ENCODE peak calls at places on chromosomes 5 and 9, in five cellular contexts. K, I, L, G and E are unnamed samples.

GRCh38 chr5:76958976-76959767 is 6.3 kb downstream of the CRHBP start:
- DNase-seq in G (peak), L (peak), I (no peak), K (no peak), E (peak)

GRCh38 chr5:60473654-60474053 is 226.3 kb downstream of the DEPDC1B start:
- DNase-seq in G (peak), L (no peak), I (no peak), K (no peak), E (no peak)

GRCh38 chr5:126846344-126846743 is 69.4 kb downstream of the LMNB1 start:
- DNase-seq in G (no peak), K (no peak), I (no peak), L (peak), E (no peak)

GRCh38 chr5:54013556-54014157 is 296.7 kb downstream of the ARL15 start:
- DNase-seq in I (no peak), G (peak), K (no peak), L (peak), E (peak)

GRCh38 chr5:415928-416635 is 26.9 kb upstream of the EXOC3 start:
- DNase-seq in I (no peak), G (no peak), L (no peak), K (no peak), E (no peak)

GRCh38 chr5:14557203-14557725 is 24.3 kb upstream of the OTULINL start:
- DNase-seq in G (no peak), L (no peak), I (no peak), K (no peak), E (peak)

GRCh38 chr9:78010419-78010818 is 21.2 kb downstream of the GNAQ start:
- DNase-seq in K (no peak), L (no peak), I (no peak), G (no peak), E (no peak)

GRCh38 chr5:73312146-73312871 is 136.3 kb downstream of the FOXD1 start:
- DNase-seq in I (no peak), G (peak), L (peak), K (no peak), E (peak)

GRCh38 chr5:943874-944620 is 51.4 kb downstream of the TRIP13 start:
- DNase-seq in G (peak), L (no peak), I (no peak), K (no peak), E (no peak)

GRCh38 chr5:56601641-56602071 is 213.7 kb upstream of the MAP3K1 start:
- DNase-seq in I (no peak), G (peak), K (peak), L (peak), E (peak)

GRCh38 chr5:169805527-169805934 is 168.5 kb downstream of the DOCK2 start:
- DNase-seq in G (no peak), L (peak), K (no peak), I (no peak), E (no peak)

GRCh38 chr5:61598140-61598539 is 266.1 kb downstream of the ZSWIM6 start:
- DNase-seq in K (no peak), I (no peak), L (no peak), G (no peak), E (no peak)

GRCh38 chr9:132651259-132651658 is 18.5 kb downstream of the DDX31 start:
- DNase-seq in L (peak), K (no peak), I (no peak), G (no peak), E (peak)

GRCh38 chr9:2657427-2657826 is 35.8 kb downstream of the VLDLR start:
- DNase-seq in G (no peak), K (no peak), I (no peak), L (no peak), E (no peak)

GRCh38 chr9:84779892-84780291 is 110.4 kb downstream of the NTRK2 start:
- DNase-seq in I (no peak), G (no peak), L (no peak), K (no peak), E (no peak)

GRCh38 chr5:90590170-90590569 is 31.6 kb downstream of the ADGRV1 start:
- DNase-seq in K (no peak), G (no peak), I (no peak), L (no peak), E (no peak)

GRCh38 chr5:151811593-151812321 is 40.0 kb downstream of the G3BP1 start:
- DNase-seq in K (no peak), I (no peak), G (no peak), L (peak), E (peak)

GRCh38 chr9:124812401-124813016 is 35.6 kb downstream of the OLFML2A start:
- DNase-seq in L (peak), K (peak), G (peak), I (no peak), E (peak)

GRCh38 chr5:136062563-136063274 is 33.9 kb downstream of the TGFBI start:
- DNase-seq in K (no peak), I (no peak), L (peak), G (peak), E (peak)

GRCh38 chr5:133365326-133365725 is 247.0 kb downstream of the FSTL4 start:
- DNase-seq in K (peak), I (peak), L (no peak), G (peak), E (no peak)

GRCh38 chr9:68975644-68976043 is 38.3 kb downstream of the PRKACG start:
- DNase-seq in I (no peak), L (no peak), G (no peak), K (no peak), E (no peak)

GRCh38 chr9:2418619-2419018 is 203.0 kb upstream of the VLDLR start:
- DNase-seq in K (no peak), L (peak), I (no peak), G (peak), E (peak)

GRCh38 chr5:109597893-109598292 is 91.8 kb upstream of the MAN2A1 start:
- DNase-seq in K (no peak), I (no peak), L (no peak), G (no peak), E (no peak)

GRCh38 chr5:401216-402034 is 41.6 kb upstream of the EXOC3 start:
- DNase-seq in G (no peak), I (no peak), L (no peak), K (no peak), E (no peak)

GRCh38 chr9:91060520-91061343 is 259.1 kb downstream of the SYK start:
- DNase-seq in G (no peak), K (no peak), I (peak), L (peak), E (peak)

GRCh38 chr9:84846501-84847323 is 177.2 kb downstream of the NTRK2 start:
- DNase-seq in I (no peak), K (no peak), L (no peak), G (no peak), E (no peak)

GRCh38 chr5:78647411-78647818 is 1.2 kb downstream of the LHFPL2 start:
- DNase-seq in L (peak), G (peak), K (no peak), I (no peak), E (peak)

GRCh38 chr5:78648359-78649219 is at the start of gene LHFPL2:
- DNase-seq in G (peak), K (peak), L (peak), I (peak), E (peak)

GRCh38 chr5:78649220-78649700 is 688 bp upstream of the LHFPL2 start:
- DNase-seq in I (no peak), K (no peak), G (peak), L (no peak), E (peak)

GRCh38 chr5:78649816-78650561 is 1.4 kb upstream of the LHFPL2 start:
- DNase-seq in L (peak), I (peak), G (peak), K (no peak), E (peak)

DNA sequence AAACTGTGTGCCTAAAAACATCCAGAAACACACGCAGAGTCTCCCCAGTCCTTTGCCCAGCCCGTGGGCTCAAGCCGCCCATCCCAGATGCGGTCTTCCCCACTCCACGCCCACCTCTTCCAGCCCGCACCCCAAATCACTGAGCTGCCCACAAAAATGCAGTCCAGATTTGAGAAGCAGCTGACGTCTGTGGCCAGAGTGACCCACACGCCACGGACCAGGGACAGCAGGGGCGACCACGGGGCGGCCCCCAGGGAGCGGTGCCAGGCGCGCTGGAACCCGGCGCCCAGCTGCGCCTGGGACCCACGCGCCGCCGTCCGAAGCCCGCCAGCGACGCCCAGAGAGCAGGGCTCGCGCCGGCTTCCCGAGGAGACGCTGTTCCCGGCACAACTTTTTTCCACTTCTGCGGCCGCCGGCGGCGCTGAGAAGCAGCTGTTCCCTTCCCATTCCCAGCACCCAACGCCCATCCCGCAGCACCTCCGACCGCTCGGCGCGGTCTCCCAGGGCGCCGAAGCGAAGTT is 674 bp downstream of the LHFPL2 start:
- DNase-seq in I (no peak), G (peak), K (no peak), L (peak), E (peak)
- H2BK120ac ChIP-seq in I (peak), G (peak), K (no peak), L (peak), E (peak)

GRCh38 chr9:104700306-104700705 is 6.0 kb downstream of the OR13D1 start:
- DNase-seq in L (no peak), G (no peak), I (no peak), K (no peak), E (no peak)
- H2AK5ac ChIP-seq in L (no peak), G (no peak), I (no peak), K (no peak), E (no peak)

GRCh38 chr5:177513500-177513899 is 3.3 kb downstream of the DDX41 start:
- DNase-seq in L (no peak), K (no peak), I (no peak), G (no peak), E (no peak)

GRCh38 chr5:177516601-177517568 is at the start of gene DDX41:
- DNase-seq in L (peak), G (peak), K (peak), I (peak), E (peak)

GRCh38 chr5:177515580-177515979 is 1.2 kb downstream of the DDX41 start:
- DNase-seq in I (no peak), L (no peak), G (no peak), K (no peak), E (no peak)

GRCh38 chr5:177512736-177513380 is 3.2 kb upstream of the DOK3 start:
- DNase-seq in L (no peak), K (no peak), G (no peak), I (no peak), E (no peak)

DNA sequence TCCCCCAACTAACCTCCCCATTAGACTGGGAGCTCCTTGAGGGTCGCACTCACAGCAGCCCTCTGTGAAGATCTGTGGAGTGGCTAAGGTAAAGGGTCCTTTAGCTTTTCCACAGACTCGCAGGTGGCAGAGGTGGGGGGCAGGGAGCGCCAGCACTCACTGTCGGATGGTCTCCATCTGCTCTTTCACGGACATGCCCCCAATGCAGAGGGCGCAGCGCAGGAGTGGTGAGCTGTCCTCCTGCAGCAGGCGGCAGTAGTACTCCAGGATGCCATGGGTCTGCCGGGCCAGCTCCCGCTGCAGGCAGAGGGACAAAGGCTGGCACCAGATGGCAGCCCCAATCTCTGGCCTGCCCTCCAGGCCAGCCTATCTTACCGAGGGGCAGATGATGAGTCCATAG is 2.2 kb downstream of the DDX41 start:
- DNase-seq in L (no peak), G (no peak), I (no peak), K (no peak), E (no peak)
- H3K9ac ChIP-seq in L (no peak), G (no peak), I (no peak), K (no peak), E (peak)

GRCh38 chr5:124658867-124659557 is 87.4 kb downstream of the ZNF608 start:
- DNase-seq in I (no peak), G (peak), K (no peak), L (no peak), E (no peak)

GRCh38 chr5:124662261-124662781 is 84.1 kb downstream of the ZNF608 start:
- DNase-seq in G (peak), I (no peak), K (peak), L (no peak), E (no peak)

GRCh38 chr5:124661317-124662141 is 84.9 kb downstream of the ZNF608 start:
- DNase-seq in G (peak), L (peak), I (no peak), K (peak), E (peak)

GRCh38 chr5:124659798-124660197 is 86.6 kb downstream of the ZNF608 start:
- DNase-seq in K (no peak), G (no peak), I (no peak), L (no peak), E (no peak)

GRCh38 chr5:124660229-124661093 is 86.0 kb downstream of the ZNF608 start:
- DNase-seq in G (peak), L (no peak), I (no peak), K (no peak), E (no peak)
- H2BK120ac ChIP-seq in G (no peak), L (peak), I (no peak), K (no peak), E (no peak)

GRCh38 chr9:38017149-38017884 is 51.7 kb downstream of the SHB start:
- DNase-seq in L (peak), G (peak), K (peak), I (peak), E (peak)
- H2AK5ac ChIP-seq in L (peak), G (no peak), K (no peak), I (peak), E (peak)

GRCh38 chr5:95962785-95963184 is 1.1 kb upstream of the ELL2 start:
- DNase-seq in G (peak), K (no peak), I (no peak), L (no peak), E (no peak)
- H3K9ac ChIP-seq in G (no peak), K (no peak), I (no peak), L (no peak), E (peak)

GRCh38 chr9:752681-753200 is 88.8 kb upstream of the DMRT1 start:
- DNase-seq in G (no peak), L (peak), I (no peak), K (no peak), E (peak)

GRCh38 chr9:757246-757881 is 84.1 kb upstream of the DMRT1 start:
- DNase-seq in L (peak), K (peak), G (peak), I (peak), E (peak)

GRCh38 chr9:758147-758546 is 83.3 kb upstream of the DMRT1 start:
- DNase-seq in K (no peak), I (peak), L (no peak), G (no peak), E (no peak)

GRCh38 chr9:754150-754931 is 87.2 kb upstream of the DMRT1 start:
- DNase-seq in L (no peak), G (no peak), K (no peak), I (peak), E (no peak)

DNA sequence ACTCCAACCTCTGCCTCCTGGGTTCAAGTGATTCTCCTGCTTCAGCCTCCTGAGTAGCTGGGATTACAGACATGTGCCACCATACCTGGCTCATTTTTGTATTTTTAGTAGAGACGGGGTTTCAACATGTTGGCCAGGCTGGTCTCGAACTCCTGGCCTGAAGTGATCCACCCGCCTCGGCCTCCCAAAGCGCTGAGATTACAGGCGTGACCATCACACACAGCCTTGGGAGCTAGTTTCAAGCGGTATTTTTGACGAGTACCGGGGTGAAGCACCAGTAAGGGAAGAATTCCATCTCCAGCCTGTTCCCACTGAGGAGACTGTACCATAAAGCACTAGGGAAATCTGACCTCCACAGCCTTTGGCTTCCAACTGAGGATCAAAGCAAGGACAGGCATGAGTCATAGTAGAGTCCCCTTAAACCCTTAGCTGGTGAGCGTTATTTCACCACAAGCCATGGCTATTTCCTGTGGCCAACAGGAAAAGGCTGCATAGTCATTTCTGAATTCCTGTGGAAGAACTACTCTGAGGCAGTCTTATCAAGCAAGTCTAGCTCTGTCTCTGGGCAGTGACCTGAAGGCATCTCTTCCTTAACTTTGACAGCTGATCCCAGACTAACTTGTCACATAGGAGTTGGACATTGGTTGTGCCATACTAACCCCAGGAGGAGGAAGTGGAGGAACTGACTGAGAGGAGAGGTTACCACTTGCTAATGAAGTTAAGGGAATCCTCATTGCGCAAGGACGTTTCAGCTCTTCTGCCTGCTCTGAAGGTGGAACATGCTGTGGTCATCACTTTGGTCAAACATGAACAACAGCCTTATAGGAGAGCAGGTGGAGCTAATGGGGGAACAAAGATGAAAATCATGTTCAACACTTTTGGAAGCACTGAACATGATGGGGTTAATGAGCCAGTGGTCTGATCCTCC is 85.8 kb upstream of the DMRT1 start:
- DNase-seq in I (peak), K (no peak), L (peak), G (peak), E (peak)
- H2BK120ac ChIP-seq in I (peak), K (no peak), L (peak), G (no peak), E (no peak)

DNA sequence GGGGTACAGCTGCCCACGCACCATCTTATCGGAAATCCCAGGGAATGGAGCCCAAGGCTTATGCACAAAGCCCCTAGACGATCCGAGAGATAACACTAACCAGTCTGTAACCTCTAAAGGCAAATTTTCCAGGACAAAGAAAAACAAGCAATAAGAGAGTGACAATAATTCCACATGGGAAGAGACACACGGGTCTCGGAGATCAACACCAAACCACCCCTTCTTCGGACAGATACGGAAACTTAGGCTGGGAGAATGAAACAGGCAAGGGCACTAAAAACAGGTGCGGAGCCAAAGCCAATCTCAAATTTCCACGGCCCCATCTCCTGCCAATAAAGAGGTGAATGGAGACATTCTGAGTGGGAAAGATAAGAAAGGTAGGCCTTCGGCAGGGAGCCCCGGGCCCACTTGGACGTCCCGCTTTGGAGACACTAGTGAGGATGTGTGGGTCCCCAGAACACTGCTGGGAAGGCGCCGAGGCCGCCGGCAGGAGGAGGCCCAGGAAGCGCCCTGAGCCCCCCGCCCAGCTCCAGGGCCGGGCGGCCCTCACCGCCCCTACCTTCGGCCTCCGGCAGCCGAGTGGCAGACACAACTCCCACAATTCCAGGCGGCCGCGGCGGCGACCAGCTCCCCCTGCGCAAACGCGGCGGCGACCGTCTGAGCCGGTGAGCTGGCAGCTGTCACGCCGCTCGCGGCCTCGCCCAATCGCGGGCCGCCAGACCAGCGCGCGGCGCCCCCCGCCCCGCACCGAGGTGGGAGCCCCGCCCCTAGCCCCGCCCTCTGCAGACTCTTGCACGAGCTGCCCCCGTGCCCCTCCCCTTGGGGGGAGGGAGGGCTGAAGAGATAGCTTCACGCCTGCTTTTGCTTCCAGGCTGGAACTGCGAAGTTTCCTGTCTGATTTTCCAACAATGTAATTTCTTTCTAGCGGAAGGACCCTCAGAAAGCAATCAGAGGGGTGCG is at the start of gene SIL1:
- DNase-seq in G (peak), L (peak), K (peak), I (peak), E (peak)
- H2AK5ac ChIP-seq in G (peak), L (peak), K (no peak), I (no peak), E (peak)

GRCh38 chr5:160187091-160187490 is 42.2 kb upstream of the FABP6 start:
- DNase-seq in L (no peak), G (peak), K (no peak), I (no peak), E (no peak)

GRCh38 chr5:160186480-160186879 is 42.8 kb upstream of the FABP6 start:
- DNase-seq in K (no peak), I (no peak), G (no peak), L (no peak), E (no peak)

GRCh38 chr5:160183075-160183474 is 46.2 kb upstream of the FABP6 start:
- DNase-seq in L (peak), G (no peak), I (no peak), K (no peak), E (no peak)

GRCh38 chr5:160188151-160188967 is 40.9 kb upstream of the FABP6 start:
- DNase-seq in L (peak), K (no peak), I (peak), G (peak), E (peak)

GRCh38 chr5:160185954-160186353 is 43.4 kb upstream of the FABP6 start:
- DNase-seq in L (no peak), I (no peak), K (no peak), G (no peak), E (no peak)
- H3K9ac ChIP-seq in L (no peak), I (no peak), K (no peak), G (no peak), E (no peak)